ENCODE peak calls at places on chromosomes 2 and 18, in ten cellular contexts. C, E, Z, P, J, U, Y, R, H and V are unnamed samples.
A peak's percentile ranks its signal among the peaks of the same experiment; 100 is the strongest.

GRCh38 chr2:218291318-218291933 is 877 bp downstream of the TMBIM1 start:
- DNase-seq in P (no peak), Z (no peak), C (no peak), U (no peak), Y (peak; percentile 35), R (no peak), H (no peak), J (no peak), E (no peak), V (no peak)

GRCh38 chr2:109478906-109479493 is 134.8 kb downstream of the SEPTIN10 start:
- DNase-seq in R (no peak), P (no peak), U (no peak), J (no peak), E (no peak), Y (no peak), Z (no peak), H (no peak), C (no peak), V (no peak)

GRCh38 chr2:190280565-190281330 is 38.9 kb downstream of the HIBCH start:
- DNase-seq in P (no peak), Y (no peak), U (peak; percentile 39), R (no peak), C (no peak), E (no peak), Z (no peak), H (no peak), J (no peak), V (no peak)

GRCh38 chr2:153871231-153872221 is at the start of gene GALNT13:
- DNase-seq in Z (peak; percentile 94), U (peak; percentile 47), R (peak; percentile 51), P (no peak), C (peak; percentile 65), E (no peak), Y (peak; percentile 5), J (peak; percentile 10), H (peak; percentile 39), V (peak; percentile 87)

GRCh38 chr2:123415678-123416077 is 609.4 kb upstream of the CNTNAP5 start:
- DNase-seq in P (no peak), J (no peak), C (no peak), H (no peak), Y (no peak), U (no peak), R (no peak), E (no peak), Z (no peak), V (no peak)

GRCh38 chr18:50748243-50749229 is 71.3 kb downstream of the MRO start:
- DNase-seq in J (no peak), Z (no peak), P (no peak), E (no peak), H (no peak), R (no peak), U (no peak), C (no peak), Y (no peak), V (no peak)

GRCh38 chr2:96514521-96514920 is 9.4 kb upstream of the NEURL3 start:
- DNase-seq in H (no peak), Y (no peak), U (no peak), C (no peak), J (no peak), Z (no peak), E (no peak), P (no peak), R (no peak), V (no peak)

GRCh38 chr2:120319135-120319534 is 26.8 kb upstream of the INHBB start:
- DNase-seq in H (no peak), J (no peak), Z (no peak), E (no peak), C (no peak), Y (no peak), R (no peak), P (no peak), U (no peak), V (no peak)

GRCh38 chr2:162234620-162235462 is 8.4 kb downstream of the FAP start:
- DNase-seq in H (no peak), E (no peak), C (no peak), P (no peak), Z (no peak), U (no peak), J (no peak), Y (no peak), R (no peak), V (no peak)

GRCh38 chr2:84719434-84719833 is 161.4 kb downstream of the TRABD2A start:
- DNase-seq in C (no peak), Y (peak; percentile 21), J (no peak), H (no peak), U (no peak), P (no peak), E (peak; percentile 23), Z (no peak), R (no peak), V (no peak)

GRCh38 chr2:170836027-170836426 is 19.3 kb downstream of the GAD1 start:
- DNase-seq in U (no peak), E (no peak), H (no peak), J (no peak), Y (no peak), P (no peak), Z (no peak), C (no peak), R (no peak), V (no peak)